ENCODE peak calls at places on chromosomes 4 and X, in ten cellular contexts. E is tibial artery; Q is pancreas; I is ascending aorta; U is mesendoderm; V is CD8-positive, alpha-beta memory T cell; K is endothelial cell of umbilical vein; B is uterus; Y is colonic mucosa; O is esophagus squamous epithelium. H is an unnamed sample. For H3K36me3, the result is how much of the 10 kb centered on the place peaks cover.

GRCh38 chr4:143254479-143255216 is 69.9 kb downstream of the USP38 start:
- DNase-seq in E (no peak), O (no peak), Y (no peak), V (no peak), B (no peak), Q (no peak), I (no peak), K (no peak), U (peak), H (peak)

GRCh38 chr4:110616162-110617062 is 6.5 kb downstream of the PITX2 start:
- DNase-seq in B (no peak), V (no peak), Y (no peak), E (no peak), O (no peak), Q (no peak), U (no peak), K (no peak), I (no peak), H (no peak)

GRCh38 chr4:3471886-3472285 is 8.8 kb downstream of the DOK7 start:
- DNase-seq in E (peak), Y (no peak), U (no peak), O (no peak), Q (peak), I (no peak), K (no peak), V (no peak), B (no peak), H (no peak)

GRCh38 chrX:48589482-48590162 is 7.7 kb upstream of the WDR13 start:
- DNase-seq in I (no peak), U (no peak), V (no peak), O (no peak), E (no peak), B (no peak), Q (no peak), K (no peak), Y (no peak), H (no peak)

GRCh38 chrX:26789751-26790150 is 573.8 kb downstream of the MAGEB5 start:
- DNase-seq in Y (no peak), B (no peak), K (peak), U (no peak), E (no peak), O (no peak), Q (no peak), V (no peak), I (no peak), H (no peak)

GRCh38 chrX:20362268-20363002 is 95.7 kb upstream of the RPS6KA3 start:
- DNase-seq in Q (no peak), K (peak), E (no peak), O (no peak), Y (no peak), I (no peak), V (no peak), U (peak), B (no peak), H (no peak)

GRCh38 chr4:133146574-133147198 is 2.4 kb upstream of the PCDH10 start:
- DNase-seq in Y (no peak), E (peak), K (peak), V (no peak), B (peak), Q (peak), O (no peak), U (peak), I (no peak), H (peak)

GRCh38 chr4:37540486-37540885 is 145.7 kb downstream of the RELL1 start:
- DNase-seq in V (no peak), E (no peak), B (no peak), Q (no peak), O (no peak), Y (no peak), K (no peak), U (peak), I (no peak), H (no peak)

GRCh38 chr4:112664611-112665010 is 27.7 kb downstream of the LARP7 start:
- DNase-seq in K (no peak), I (no peak), Q (no peak), U (no peak), B (no peak), O (no peak), V (no peak), E (no peak), Y (no peak), H (no peak)

GRCh38 chrX:141468940-141469339 is 115.6 kb downstream of the SPANXA1 start:
- DNase-seq in Q (no peak), Y (no peak), U (no peak), B (no peak), V (no peak), K (peak), O (no peak), E (no peak), I (no peak), H (no peak)

GRCh38 chr4:155566241-155566823 is 100.3 kb upstream of the GUCY1A1 start:
- DNase-seq in Q (no peak), B (no peak), K (no peak), E (no peak), I (no peak), V (no peak), O (no peak), Y (no peak), U (no peak), H (no peak)

GRCh38 chr4:3644849-3645627 is 112.8 kb upstream of the LRPAP1 start:
- DNase-seq in K (no peak), E (peak), Y (no peak), I (no peak), V (no peak), O (no peak), B (peak), Q (no peak), U (no peak), H (no peak)

GRCh38 chr4:150581611-150582010 is 340 bp upstream of the MAB21L2 start:
- DNase-seq in K (no peak), E (no peak), B (no peak), Y (peak), V (no peak), I (no peak), O (no peak), Q (no peak), U (peak), H (no peak)

GRCh38 chr4:150578745-150579470 is 3.0 kb upstream of the MAB21L2 start:
- DNase-seq in U (peak), V (no peak), O (no peak), K (no peak), Y (no peak), B (no peak), E (no peak), Q (no peak), I (no peak), H (no peak)

GRCh38 chr4:150581206-150581605 is 745 bp upstream of the MAB21L2 start:
- DNase-seq in U (no peak), O (no peak), V (no peak), Y (no peak), Q (no peak), E (no peak), I (no peak), K (no peak), B (no peak), H (no peak)

GRCh38 chr4:150579591-150580234 is 2.2 kb upstream of the MAB21L2 start:
- DNase-seq in U (peak), Y (no peak), O (no peak), B (no peak), Q (peak), I (no peak), E (peak), V (no peak), K (no peak), H (peak)

DNA sequence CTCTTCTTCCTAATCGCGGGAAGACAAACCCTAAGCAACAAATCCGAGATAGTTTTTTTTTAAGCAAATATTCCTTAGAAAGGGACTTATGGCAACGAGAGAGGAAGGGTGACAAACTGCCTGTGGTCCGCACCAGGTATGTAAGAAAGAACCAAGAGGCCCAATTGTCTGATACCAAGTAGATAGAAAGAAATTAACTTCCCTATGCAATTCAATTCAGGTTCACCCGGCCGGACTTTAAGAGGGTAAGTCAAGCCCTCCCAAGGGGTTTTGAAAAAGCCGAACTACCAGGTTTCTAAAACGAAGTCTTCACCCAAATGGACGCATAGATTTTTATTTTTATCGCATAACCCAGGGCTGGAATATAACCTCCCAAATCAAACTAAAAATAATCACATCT is 1.7 kb upstream of the MAB21L2 start:
- DNase-seq in I (no peak), K (no peak), V (no peak), Q (no peak), Y (no peak), O (no peak), E (no peak), B (no peak), U (no peak), H (no peak)
- H3K4me3 ChIP-seq in I (peak), K (no peak), V (no peak), Q (no peak), Y (peak), O (peak), E (peak), B (no peak), U (no peak), H (no peak)

GRCh38 chr4:13597604-13598003 is 29.9 kb downstream of the BOD1L1 start:
- DNase-seq in Y (no peak), O (no peak), U (no peak), I (no peak), E (no peak), K (no peak), B (no peak), V (no peak), Q (no peak), H (no peak)
- H3K36me3 ChIP-seq in Y (under half), O (half or more), U (under half), I (under half), E (under half), K (under half), B (under half), V (under half), Q (under half), H (under half)

GRCh38 chr4:41438564-41438963 is 99.4 kb upstream of the LIMCH1 start:
- DNase-seq in Y (no peak), V (no peak), Q (no peak), O (no peak), I (no peak), E (no peak), B (no peak), K (no peak), U (no peak), H (no peak)
- H3K27ac ChIP-seq in Y (no peak), V (no peak), Q (no peak), O (no peak), I (no peak), E (no peak), B (no peak), K (no peak), U (no peak), H (no peak)

GRCh38 chr4:168781884-168782283 is 228.2 kb downstream of the CBR4 start:
- DNase-seq in B (no peak), K (no peak), I (no peak), Q (no peak), V (no peak), U (no peak), E (no peak), Y (no peak), O (no peak), H (no peak)

GRCh38 chr4:168777277-168777965 is 232.6 kb downstream of the CBR4 start:
- DNase-seq in Q (no peak), V (no peak), Y (no peak), O (no peak), E (no peak), I (no peak), K (peak), U (peak), B (no peak), H (no peak)

GRCh38 chr4:168784786-168785461 is 225.1 kb downstream of the CBR4 start:
- DNase-seq in I (no peak), O (no peak), V (no peak), B (no peak), U (peak), E (no peak), Q (no peak), K (no peak), Y (no peak), H (no peak)

GRCh38 chr4:168782439-168782838 is 227.6 kb downstream of the CBR4 start:
- DNase-seq in O (no peak), Q (no peak), V (no peak), U (no peak), E (no peak), Y (no peak), K (no peak), B (no peak), I (no peak), H (no peak)

GRCh38 chr4:168781341-168781740 is 228.7 kb downstream of the CBR4 start:
- DNase-seq in E (no peak), V (no peak), B (no peak), Q (no peak), I (no peak), K (no peak), U (no peak), Y (no peak), O (no peak), H (no peak)
- H3K4me3 ChIP-seq in E (no peak), V (no peak), B (no peak), Q (no peak), I (no peak), K (no peak), U (no peak), Y (no peak), O (no peak), H (no peak)

GRCh38 chr4:20723463-20723862 is 23.2 kb downstream of the PACRGL start:
- DNase-seq in Q (no peak), O (no peak), K (no peak), U (no peak), I (no peak), Y (no peak), E (no peak), V (no peak), B (no peak), H (no peak)

GRCh38 chr4:20723019-20723418 is 22.8 kb downstream of the PACRGL start:
- DNase-seq in V (no peak), Q (no peak), I (no peak), B (no peak), K (no peak), E (no peak), Y (no peak), U (no peak), O (no peak), H (no peak)

GRCh38 chr4:20724915-20725314 is 24.7 kb downstream of the PACRGL start:
- DNase-seq in Q (no peak), I (no peak), K (no peak), E (no peak), Y (no peak), O (no peak), V (no peak), U (no peak), B (no peak), H (no peak)
- H3K36me3 ChIP-seq in Q (under half), I (half or more), K (under half), E (half or more), Y (under half), O (half or more), V (under half), U (under half), B (under half), H (under half)

GRCh38 chr4:83631066-83631465 is 95.2 kb downstream of the GPAT3 start:
- DNase-seq in V (no peak), Q (no peak), K (peak), O (no peak), I (no peak), E (no peak), U (no peak), Y (no peak), B (no peak), H (no peak)
- H3K27ac ChIP-seq in V (no peak), Q (no peak), K (no peak), O (no peak), I (no peak), E (no peak), U (no peak), Y (peak), B (peak), H (no peak)

GRCh38 chrX:9610774-9611392 is 146.0 kb downstream of the TBL1X start:
- DNase-seq in E (no peak), V (no peak), Q (no peak), U (no peak), I (no peak), K (peak), Y (no peak), B (no peak), O (no peak), H (no peak)
- H3K4me3 ChIP-seq in E (no peak), V (no peak), Q (no peak), U (no peak), I (no peak), K (no peak), Y (no peak), B (no peak), O (no peak), H (no peak)